ENCODE peak calls at places on chromosomes 13 and 19, in eight cellular contexts. R is KG1; J is natural killer cell; T is stimulated activated CD4-positive, alpha-beta T cell treated with anti-CD3 and anti-CD28 coated beads, Interleukin-1b, Interleukin-23, amount 100 ng/mL, for 24 hours; V is naive thymus-derived CD4-positive, alpha-beta T cell; F is stomach; K is AG09309; P is stimulated activated naive CD8-positive, alpha-beta T cell treated with anti-CD3 and anti-CD28 coated beads, Interleukin-15, Interleukin-2, amounts not matched to agents 100 U/mL and 50 U/mL, for 24 hours. C is an unnamed sample.
A peak's percentile ranks its signal among the peaks of the same experiment; 100 is the strongest.

GRCh38 chr19:43755256-43755801 is 567 bp upstream of the SMG9 start:
- DNase-seq in R (peak; percentile 74), J (peak; percentile 68), T (peak; percentile 55), V (peak; percentile 81), F (peak; percentile 86), K (no peak), P (peak; percentile 89), C (peak; percentile 81)

GRCh38 chr19:7483720-7484201 is 5.1 kb downstream of the PEX11G start:
- DNase-seq in R (no peak), J (no peak), T (no peak), V (no peak), F (no peak), K (no peak), P (no peak), C (peak; percentile 39)

GRCh38 chr19:51607920-51608562 is 22.2 kb downstream of the SIGLEC5 start:
- DNase-seq in R (peak; percentile 76), J (peak; percentile 46), T (peak; percentile 31), V (peak; percentile 75), F (peak; percentile 75), K (peak; percentile 25), P (peak; percentile 82), C (peak; percentile 62)

GRCh38 chr19:51226068-51226467 is 1.2 kb downstream of the CD33 start:
- DNase-seq in R (no peak), J (no peak), T (no peak), V (no peak), F (no peak), K (no peak), P (no peak), C (no peak)

GRCh38 chr13:23623394-23623793 is 53.2 kb downstream of the TNFRSF19 start:
- DNase-seq in R (no peak), J (no peak), T (no peak), V (no peak), F (no peak), K (no peak), P (no peak), C (no peak)

GRCh38 chr19:16452321-16452720 is 19.4 kb downstream of the EPS15L1 start:
- DNase-seq in R (no peak), J (no peak), T (no peak), V (no peak), F (no peak), K (no peak), P (no peak), C (no peak)

GRCh38 chr13:111049791-111050538 is 65.1 kb upstream of the ARHGEF7 start:
- DNase-seq in R (no peak), J (no peak), T (no peak), V (no peak), F (peak; percentile 35), K (no peak), P (peak; percentile 11), C (peak; percentile 34)

GRCh38 chr13:103101500-103101899 is 35.3 kb upstream of the SLC10A2 start:
- DNase-seq in R (no peak), J (no peak), T (no peak), V (no peak), F (no peak), K (no peak), P (no peak), C (no peak)

GRCh38 chr13:42478531-42479156 is 95.3 kb upstream of the TNFSF11 start:
- DNase-seq in R (no peak), J (no peak), T (no peak), V (no peak), F (no peak), K (no peak), P (no peak), C (peak; percentile 45)

GRCh38 chr19:46764817-46765291 is 18.6 kb upstream of the STRN4 start:
- DNase-seq in R (no peak), J (no peak), T (no peak), V (no peak), F (no peak), K (no peak), P (no peak), C (no peak)

GRCh38 chr19:38090561-38090960 is 133.5 kb downstream of the DPF1 start:
- DNase-seq in R (no peak), J (no peak), T (no peak), V (no peak), F (no peak), K (no peak), P (no peak), C (no peak)

GRCh38 chr19:14561832-14562351 is 10.0 kb downstream of the NDUFB7 start:
- DNase-seq in R (no peak), J (peak; percentile 64), T (no peak), V (no peak), F (peak; percentile 61), K (no peak), P (peak; percentile 34), C (peak; percentile 84)

GRCh38 chr19:58218899-58219298 is 9.8 kb upstream of the ZNF544 start:
- DNase-seq in R (no peak), J (no peak), T (no peak), V (peak; percentile 24), F (no peak), K (no peak), P (peak; percentile 37), C (peak; percentile 34)

GRCh38 chr13:63048648-63049047 is 1633.0 kb upstream of the PCDH20 start:
- DNase-seq in R (no peak), J (no peak), T (no peak), V (no peak), F (no peak), K (no peak), P (no peak), C (peak; percentile 14)

GRCh38 chr13:91105270-91105669 is 242.2 kb upstream of the MIR17HG start:
- DNase-seq in R (no peak), J (no peak), T (no peak), V (no peak), F (no peak), K (no peak), P (no peak), C (no peak)

GRCh38 chr19:3975637-3976087 is 4.8 kb upstream of the DAPK3 start:
- DNase-seq in R (no peak), J (no peak), T (no peak), V (no peak), F (no peak), K (no peak), P (no peak), C (no peak)

GRCh38 chr19:56314018-56314583 is 538 bp downstream of the ZSCAN5A start:
- DNase-seq in R (no peak), J (no peak), T (no peak), V (no peak), F (no peak), K (no peak), P (no peak), C (no peak)

GRCh38 chr13:21326155-21327030 is 132.7 kb downstream of the ZDHHC20 start:
- DNase-seq in R (no peak), J (no peak), T (no peak), V (no peak), F (peak; percentile 52), K (peak; percentile 29), P (no peak), C (peak; percentile 27)

GRCh38 chr19:8487137-8487851 is 15.1 kb downstream of the PRAM1 start:
- DNase-seq in R (peak; percentile 90), J (peak; percentile 38), T (no peak), V (peak; percentile 43), F (no peak), K (no peak), P (peak; percentile 57), C (no peak)

GRCh38 chr13:21703846-21704245 is 33.0 kb downstream of the FGF9 start:
- DNase-seq in R (no peak), J (no peak), T (no peak), V (no peak), F (no peak), K (no peak), P (no peak), C (peak; percentile 9)

GRCh38 chr19:16342002-16342715 is 17.5 kb downstream of the KLF2 start:
- DNase-seq in R (no peak), J (peak; percentile 49), T (no peak), V (peak; percentile 54), F (no peak), K (no peak), P (peak; percentile 62), C (no peak)

GRCh38 chr19:48994035-48994386 is 324 bp downstream of the RUVBL2 start:
- DNase-seq in R (no peak), J (no peak), T (no peak), V (no peak), F (no peak), K (no peak), P (no peak), C (no peak)

GRCh38 chr13:43876366-43876765 is 3.2 kb downstream of the CCDC122 start:
- DNase-seq in R (no peak), J (no peak), T (no peak), V (no peak), F (no peak), K (no peak), P (no peak), C (no peak)